ENCODE peak calls at places on chromosome 14, in seven cellular contexts. One of them, this sample, is unnamed.

GRCh38 chr14:91745329-91745728 is 13.4 kb upstream of the CATSPERB start:
- DNase-seq in left ventricle myocardium inferior: no peak
- DNase-seq in cardiac muscle cell: no peak
- DNase-seq in stomach: no peak
- DNase-seq in substantia nigra: no peak
- DNase-seq in ascending aorta: no peak
- DNase-seq in ovary: no peak
- DNase-seq in this sample: no peak

GRCh38 chr14:99732436-99733220 is 48.5 kb downstream of the CYP46A1 start:
- DNase-seq in left ventricle myocardium inferior: peak
- DNase-seq in stomach: no peak
- DNase-seq in ascending aorta: peak
- DNase-seq in substantia nigra: no peak
- DNase-seq in ovary: peak
- DNase-seq in cardiac muscle cell: no peak
- DNase-seq in this sample: no peak

GRCh38 chr14:102560436-102561261 is 31.8 kb upstream of the RCOR1 start:
- DNase-seq in ascending aorta: no peak
- DNase-seq in left ventricle myocardium inferior: no peak
- DNase-seq in cardiac muscle cell: no peak
- DNase-seq in ovary: no peak
- DNase-seq in stomach: no peak
- DNase-seq in substantia nigra: no peak
- DNase-seq in this sample: peak

GRCh38 chr14:58068306-58068705 is 83.7 kb downstream of the ARMH4 start:
- DNase-seq in ascending aorta: no peak
- DNase-seq in ovary: no peak
- DNase-seq in cardiac muscle cell: no peak
- DNase-seq in left ventricle myocardium inferior: no peak
- DNase-seq in substantia nigra: no peak
- DNase-seq in stomach: no peak
- DNase-seq in this sample: no peak

GRCh38 chr14:23487216-23487615 is 17.7 kb downstream of the NGDN start:
- DNase-seq in ascending aorta: no peak
- DNase-seq in ovary: no peak
- DNase-seq in stomach: no peak
- DNase-seq in substantia nigra: no peak
- DNase-seq in cardiac muscle cell: no peak
- DNase-seq in left ventricle myocardium inferior: no peak
- DNase-seq in this sample: no peak

GRCh38 chr14:93103392-93104080 is 12.2 kb downstream of the ITPK1 start:
- DNase-seq in stomach: peak
- DNase-seq in ascending aorta: no peak
- DNase-seq in ovary: no peak
- DNase-seq in left ventricle myocardium inferior: no peak
- DNase-seq in cardiac muscle cell: no peak
- DNase-seq in substantia nigra: no peak
- DNase-seq in this sample: peak

GRCh38 chr14:94180655-94181271 is 6.6 kb downstream of the PPP4R4 start:
- DNase-seq in ovary: no peak
- DNase-seq in substantia nigra: no peak
- DNase-seq in left ventricle myocardium inferior: no peak
- DNase-seq in ascending aorta: no peak
- DNase-seq in cardiac muscle cell: peak
- DNase-seq in stomach: no peak
- DNase-seq in this sample: no peak

GRCh38 chr14:69891422-69891821 is 12.2 kb downstream of the SMOC1 start:
- DNase-seq in ovary: no peak
- DNase-seq in ascending aorta: no peak
- DNase-seq in cardiac muscle cell: no peak
- DNase-seq in left ventricle myocardium inferior: no peak
- DNase-seq in stomach: no peak
- DNase-seq in substantia nigra: no peak
- DNase-seq in this sample: no peak

GRCh38 chr14:50714452-50715073 is 46.5 kb upstream of the SAV1 start:
- DNase-seq in cardiac muscle cell: peak
- DNase-seq in ascending aorta: no peak
- DNase-seq in ovary: no peak
- DNase-seq in stomach: no peak
- DNase-seq in left ventricle myocardium inferior: no peak
- DNase-seq in substantia nigra: no peak
- DNase-seq in this sample: no peak

GRCh38 chr14:54253195-54253947 is 143.4 kb upstream of the CDKN3 start:
- DNase-seq in ascending aorta: no peak
- DNase-seq in cardiac muscle cell: peak
- DNase-seq in left ventricle myocardium inferior: no peak
- DNase-seq in substantia nigra: no peak
- DNase-seq in ovary: no peak
- DNase-seq in stomach: no peak
- DNase-seq in this sample: no peak

GRCh38 chr14:20742132-20742531 is 3.6 kb upstream of the EDDM3A start:
- DNase-seq in cardiac muscle cell: no peak
- DNase-seq in ovary: no peak
- DNase-seq in left ventricle myocardium inferior: no peak
- DNase-seq in ascending aorta: no peak
- DNase-seq in stomach: no peak
- DNase-seq in substantia nigra: no peak
- DNase-seq in this sample: no peak

GRCh38 chr14:102544034-102544744 is 34.6 kb upstream of the ANKRD9 start:
- DNase-seq in ovary: no peak
- DNase-seq in ascending aorta: no peak
- DNase-seq in cardiac muscle cell: no peak
- DNase-seq in stomach: no peak
- DNase-seq in left ventricle myocardium inferior: no peak
- DNase-seq in substantia nigra: no peak
- DNase-seq in this sample: no peak

GRCh38 chr14:74941676-74942097 is 13.7 kb downstream of the PGF start:
- DNase-seq in cardiac muscle cell: peak
- DNase-seq in substantia nigra: peak
- DNase-seq in left ventricle myocardium inferior: peak
- DNase-seq in ascending aorta: peak
- DNase-seq in stomach: no peak
- DNase-seq in ovary: no peak
- DNase-seq in this sample: no peak

GRCh38 chr14:35045798-35046047 is 349 bp upstream of the FAM177A1 start:
- DNase-seq in stomach: no peak
- DNase-seq in substantia nigra: no peak
- DNase-seq in ascending aorta: no peak
- DNase-seq in ovary: no peak
- DNase-seq in cardiac muscle cell: no peak
- DNase-seq in left ventricle myocardium inferior: no peak
- DNase-seq in this sample: no peak

GRCh38 chr14:37237094-37237493 is 39.4 kb downstream of the MIPOL1 start:
- DNase-seq in substantia nigra: no peak
- DNase-seq in cardiac muscle cell: no peak
- DNase-seq in stomach: no peak
- DNase-seq in ovary: no peak
- DNase-seq in left ventricle myocardium inferior: no peak
- DNase-seq in ascending aorta: no peak
- DNase-seq in this sample: no peak

GRCh38 chr14:51228890-51229289 is 11.2 kb upstream of the TMX1 start:
- DNase-seq in cardiac muscle cell: no peak
- DNase-seq in stomach: no peak
- DNase-seq in left ventricle myocardium inferior: no peak
- DNase-seq in ovary: no peak
- DNase-seq in substantia nigra: no peak
- DNase-seq in ascending aorta: no peak
- DNase-seq in this sample: no peak

GRCh38 chr14:78875031-78875430 is 704.9 kb downstream of the NRXN3 start:
- DNase-seq in cardiac muscle cell: no peak
- DNase-seq in stomach: no peak
- DNase-seq in substantia nigra: no peak
- DNase-seq in left ventricle myocardium inferior: no peak
- DNase-seq in ascending aorta: no peak
- DNase-seq in ovary: no peak
- DNase-seq in this sample: no peak

GRCh38 chr14:38616959-38617358 is 361.1 kb upstream of the CLEC14A start:
- DNase-seq in substantia nigra: no peak
- DNase-seq in cardiac muscle cell: no peak
- DNase-seq in ovary: no peak
- DNase-seq in left ventricle myocardium inferior: no peak
- DNase-seq in ascending aorta: no peak
- DNase-seq in stomach: no peak
- DNase-seq in this sample: no peak

GRCh38 chr14:99517643-99518381 is 36.6 kb downstream of the CCNK start:
- DNase-seq in ovary: no peak
- DNase-seq in stomach: no peak
- DNase-seq in substantia nigra: no peak
- DNase-seq in cardiac muscle cell: no peak
- DNase-seq in left ventricle myocardium inferior: no peak
- DNase-seq in ascending aorta: no peak
- DNase-seq in this sample: no peak

GRCh38 chr14:78782551-78782950 is 612.4 kb downstream of the NRXN3 start:
- DNase-seq in ascending aorta: no peak
- DNase-seq in cardiac muscle cell: no peak
- DNase-seq in substantia nigra: no peak
- DNase-seq in left ventricle myocardium inferior: no peak
- DNase-seq in ovary: no peak
- DNase-seq in stomach: no peak
- DNase-seq in this sample: no peak

GRCh38 chr14:52729585-52729924 is 411 bp upstream of the STYX start:
- DNase-seq in cardiac muscle cell: no peak
- DNase-seq in ascending aorta: no peak
- DNase-seq in stomach: no peak
- DNase-seq in left ventricle myocardium inferior: no peak
- DNase-seq in ovary: no peak
- DNase-seq in substantia nigra: no peak
- DNase-seq in this sample: no peak

GRCh38 chr14:52724360-52724644 is 5.7 kb upstream of the STYX start:
- DNase-seq in ovary: no peak
- DNase-seq in ascending aorta: no peak
- DNase-seq in substantia nigra: no peak
- DNase-seq in cardiac muscle cell: no peak
- DNase-seq in left ventricle myocardium inferior: no peak
- DNase-seq in stomach: no peak
- DNase-seq in this sample: no peak

DNA sequence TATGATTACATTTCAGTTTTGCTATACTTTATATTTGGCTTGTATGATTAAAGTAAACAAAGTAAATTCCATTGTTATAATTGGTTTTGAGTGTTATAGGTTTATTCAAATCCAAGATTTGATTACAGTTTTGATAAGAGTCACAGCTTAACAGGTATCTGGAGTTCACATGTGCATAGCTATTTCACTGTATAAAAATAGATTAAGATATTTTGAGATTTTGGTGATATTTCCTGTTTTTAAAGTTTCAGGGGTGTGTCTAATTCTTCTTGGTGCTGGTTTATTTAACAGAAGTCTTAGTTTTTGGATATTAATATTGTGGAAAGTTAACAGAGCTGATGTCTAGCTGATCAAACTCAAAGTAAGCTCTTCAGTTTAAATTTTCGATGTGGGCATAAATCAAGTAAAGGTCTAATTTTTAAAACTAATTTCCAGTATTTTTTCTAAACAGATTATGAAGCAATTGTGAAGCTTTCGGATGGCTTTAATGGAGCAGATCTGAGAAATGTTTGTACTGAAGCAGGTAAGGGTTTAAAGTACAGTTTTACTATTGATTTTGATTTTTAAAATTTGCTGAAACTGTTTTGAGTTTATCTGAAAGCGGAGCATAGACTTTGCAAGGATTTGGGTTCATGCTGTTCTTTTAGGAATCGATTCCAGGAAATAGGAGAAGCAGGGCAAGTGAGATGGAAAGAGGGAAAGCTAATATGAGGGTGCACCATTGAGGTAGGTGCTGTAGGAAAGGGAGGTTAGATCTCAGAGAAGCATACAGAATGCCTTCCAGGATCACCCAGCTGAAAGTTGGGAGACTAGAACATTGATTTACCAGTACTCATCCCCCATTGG is 6.2 kb upstream of the STYX start:
- DNase-seq in ascending aorta: no peak
- DNase-seq in stomach: no peak
- DNase-seq in left ventricle myocardium inferior: no peak
- DNase-seq in substantia nigra: no peak
- DNase-seq in cardiac muscle cell: no peak
- DNase-seq in ovary: no peak
- DNase-seq in this sample: no peak
- H3K27ac ChIP-seq in ascending aorta: no peak
- H3K27ac ChIP-seq in stomach: no peak
- H3K27ac ChIP-seq in left ventricle myocardium inferior: no peak
- H3K27ac ChIP-seq in substantia nigra: no peak
- H3K27ac ChIP-seq in cardiac muscle cell: peak
- H3K27ac ChIP-seq in ovary: no peak
- H3K27ac ChIP-seq in this sample: no peak

GRCh38 chr14:75981826-75982723 is at the start of gene TGFB3:
- DNase-seq in left ventricle myocardium inferior: peak
- DNase-seq in cardiac muscle cell: peak
- DNase-seq in ascending aorta: peak
- DNase-seq in substantia nigra: peak
- DNase-seq in stomach: peak
- DNase-seq in ovary: peak
- DNase-seq in this sample: peak
- H3K27ac ChIP-seq in left ventricle myocardium inferior: peak
- H3K27ac ChIP-seq in cardiac muscle cell: peak
- H3K27ac ChIP-seq in ascending aorta: peak
- H3K27ac ChIP-seq in substantia nigra: peak
- H3K27ac ChIP-seq in stomach: peak
- H3K27ac ChIP-seq in ovary: peak
- H3K27ac ChIP-seq in this sample: no peak

GRCh38 chr14:95183532-95184412 is 26.4 kb upstream of the DICER1 start:
- DNase-seq in ovary: no peak
- DNase-seq in stomach: no peak
- DNase-seq in left ventricle myocardium inferior: no peak
- DNase-seq in ascending aorta: no peak
- DNase-seq in substantia nigra: no peak
- DNase-seq in cardiac muscle cell: peak
- DNase-seq in this sample: no peak

GRCh38 chr14:95184413-95184790 is 27.1 kb upstream of the DICER1 start:
- DNase-seq in ascending aorta: no peak
- DNase-seq in stomach: no peak
- DNase-seq in ovary: no peak
- DNase-seq in substantia nigra: no peak
- DNase-seq in cardiac muscle cell: peak
- DNase-seq in left ventricle myocardium inferior: peak
- DNase-seq in this sample: no peak

GRCh38 chr14:95182379-95182778 is 25.1 kb upstream of the DICER1 start:
- DNase-seq in ascending aorta: no peak
- DNase-seq in ovary: no peak
- DNase-seq in substantia nigra: no peak
- DNase-seq in stomach: no peak
- DNase-seq in left ventricle myocardium inferior: no peak
- DNase-seq in cardiac muscle cell: no peak
- DNase-seq in this sample: no peak

GRCh38 chr14:95180966-95181733 is 23.8 kb upstream of the DICER1 start:
- DNase-seq in ascending aorta: no peak
- DNase-seq in substantia nigra: no peak
- DNase-seq in left ventricle myocardium inferior: no peak
- DNase-seq in cardiac muscle cell: peak
- DNase-seq in stomach: no peak
- DNase-seq in ovary: no peak
- DNase-seq in this sample: no peak

GRCh38 chr14:95183082-95183481 is 25.8 kb upstream of the DICER1 start:
- DNase-seq in ovary: no peak
- DNase-seq in cardiac muscle cell: no peak
- DNase-seq in substantia nigra: no peak
- DNase-seq in left ventricle myocardium inferior: no peak
- DNase-seq in ascending aorta: no peak
- DNase-seq in stomach: no peak
- DNase-seq in this sample: no peak
- H3K27ac ChIP-seq in ovary: no peak
- H3K27ac ChIP-seq in cardiac muscle cell: no peak
- H3K27ac ChIP-seq in substantia nigra: no peak
- H3K27ac ChIP-seq in left ventricle myocardium inferior: peak
- H3K27ac ChIP-seq in ascending aorta: no peak
- H3K27ac ChIP-seq in stomach: peak
- H3K27ac ChIP-seq in this sample: no peak

GRCh38 chr14:71632440-71632946 is 299.7 kb upstream of the RGS6 start:
- DNase-seq in left ventricle myocardium inferior: no peak
- DNase-seq in ascending aorta: no peak
- DNase-seq in substantia nigra: no peak
- DNase-seq in cardiac muscle cell: no peak
- DNase-seq in stomach: no peak
- DNase-seq in ovary: no peak
- DNase-seq in this sample: no peak
- H3K27ac ChIP-seq in left ventricle myocardium inferior: no peak
- H3K27ac ChIP-seq in ascending aorta: no peak
- H3K27ac ChIP-seq in substantia nigra: no peak
- H3K27ac ChIP-seq in cardiac muscle cell: no peak
- H3K27ac ChIP-seq in stomach: no peak
- H3K27ac ChIP-seq in ovary: no peak
- H3K27ac ChIP-seq in this sample: no peak